ENCODE peak calls at places on chromosomes 13 and 19, in four cellular contexts. V is body of pancreas, Y is suprapubic skin, O is tibial artery. X is an unnamed sample.

GRCh38 chr19:30969586-30969985 is 379.6 kb downstream of the TSHZ3 start:
- DNase-seq in V (no peak), Y (no peak), O (no peak), X (no peak)

GRCh38 chr13:97108535-97108910 is 113.6 kb upstream of the MBNL2 start:
- DNase-seq in O (no peak), V (no peak), Y (no peak), X (no peak)

GRCh38 chr19:4984106-4984380 is 15.1 kb downstream of the KDM4B start:
- DNase-seq in O (no peak), Y (no peak), V (no peak), X (no peak)

GRCh38 chr19:40356681-40357595 is 8.4 kb downstream of the PLD3 start:
- DNase-seq in O (no peak), V (no peak), Y (no peak), X (no peak)

GRCh38 chr13:49627831-49628652 is at the start of gene ARL11:
- DNase-seq in Y (no peak), O (peak; percentile 76), V (peak; percentile 65), X (peak; percentile 50)

GRCh38 chr13:100673376-100673830 is 1.2 kb downstream of the TMTC4 start:
- DNase-seq in Y (no peak), O (no peak), V (no peak), X (no peak)

GRCh38 chr13:80374453-80374852 is 33.5 kb upstream of the SPRY2 start:
- DNase-seq in V (peak; percentile 37), O (peak; percentile 69), Y (no peak), X (no peak)

GRCh38 chr19:39038098-39038497 is 5.7 kb upstream of the FBXO27 start:
- DNase-seq in V (peak; percentile 73), Y (no peak), O (no peak), X (peak; percentile 66)

GRCh38 chr13:106548064-106548696 is 12.7 kb upstream of the EFNB2 start:
- DNase-seq in Y (no peak), V (no peak), O (no peak), X (no peak)

GRCh38 chr13:110605132-110605531 is 10.2 kb upstream of the NAXD start:
- DNase-seq in V (no peak), O (no peak), Y (no peak), X (no peak)

GRCh38 chr13:35990196-35990595 is 141.0 kb downstream of the DCLK1 start:
- DNase-seq in O (no peak), Y (no peak), V (no peak), X (no peak)

GRCh38 chr19:31421856-31422255 is 72.6 kb upstream of the TSHZ3 start:
- DNase-seq in O (no peak), Y (no peak), V (no peak), X (no peak)

GRCh38 chr13:102089177-102089576 is 312.7 kb downstream of the FGF14 start:
- DNase-seq in Y (no peak), V (no peak), O (no peak), X (no peak)

GRCh38 chr19:35029737-35030256 is 473 bp upstream of the SCN1B start:
- DNase-seq in O (no peak), V (no peak), Y (no peak), X (no peak)

GRCh38 chr13:42612021-42612765 is 38.2 kb downstream of the TNFSF11 start:
- DNase-seq in Y (no peak), V (no peak), O (no peak), X (no peak)

GRCh38 chr19:14559916-14560775 is 11.7 kb downstream of the NDUFB7 start:
- DNase-seq in V (no peak), O (no peak), Y (no peak), X (no peak)

GRCh38 chr13:48429886-48430285 is 17.0 kb upstream of the LPAR6 start:
- DNase-seq in Y (no peak), V (no peak), O (no peak), X (no peak)

GRCh38 chr19:33175886-33176669 is 18.1 kb upstream of the LRP3 start:
- DNase-seq in V (peak; percentile 30), O (no peak), Y (no peak), X (peak; percentile 69)

GRCh38 chr19:15283141-15283885 is 49.0 kb downstream of the BRD4 start:
- DNase-seq in O (peak; percentile 77), Y (no peak), V (no peak), X (no peak)

GRCh38 chr13:35005051-35005450 is 63.0 kb downstream of the NBEA start:
- DNase-seq in Y (no peak), V (no peak), O (no peak), X (no peak)

GRCh38 chr19:31448221-31448657 is 99.0 kb upstream of the TSHZ3 start:
- DNase-seq in Y (peak; percentile 83), V (peak; percentile 26), O (no peak), X (no peak)

GRCh38 chr13:65724261-65724660 is 1505.9 kb downstream of the PCDH9 start:
- DNase-seq in V (no peak), Y (no peak), O (no peak), X (no peak)

GRCh38 chr13:44158741-44159632 is 214.6 kb upstream of the SERP2 start:
- DNase-seq in Y (no peak), O (peak; percentile 88), V (no peak), X (no peak)

GRCh38 chr19:519449-519865 is 12.1 kb upstream of the CDC34 start:
- DNase-seq in O (no peak), Y (no peak), V (no peak), X (no peak)

GRCh38 chr13:29140277-29140676 is 320.1 kb downstream of the MTUS2 start:
- DNase-seq in Y (no peak), O (no peak), V (no peak), X (no peak)

GRCh38 chr13:45598597-45598996 is 16.9 kb downstream of the ERICH6B start:
- DNase-seq in V (no peak), Y (no peak), O (no peak), X (no peak)

GRCh38 chr19:10431943-10432735 is 11.8 kb downstream of the PDE4A start:
- DNase-seq in V (peak; percentile 70), O (peak; percentile 82), Y (peak; percentile 88), X (no peak)

GRCh38 chr19:38145627-38146026 is 78.4 kb downstream of the DPF1 start:
- DNase-seq in Y (no peak), O (no peak), V (no peak), X (no peak)

GRCh38 chr19:11598746-11599145 is 1.5 kb downstream of the ZNF627 start:
- DNase-seq in V (no peak), O (no peak), Y (no peak), X (no peak)

GRCh38 chr19:29504454-29504853 is 21.3 kb upstream of the VSTM2B start:
- DNase-seq in Y (no peak), O (peak; percentile 28), V (no peak), X (no peak)

GRCh38 chr13:22040810-22041364 is 370.0 kb downstream of the FGF9 start:
- DNase-seq in V (peak; percentile 45), Y (no peak), O (no peak), X (peak; percentile 75)

GRCh38 chr19:11673608-11674041 is 65.1 kb downstream of the ZNF823 start:
- DNase-seq in Y (no peak), V (peak; percentile 74), O (peak; percentile 77), X (no peak)

GRCh38 chr19:52658595-52658994 is 20.4 kb upstream of the ZNF83 start:
- DNase-seq in Y (no peak), V (no peak), O (no peak), X (peak; percentile 21)

GRCh38 chr13:79483302-79483701 is 2.3 kb downstream of the NDFIP2 start:
- DNase-seq in Y (no peak), O (no peak), V (no peak), X (no peak)

GRCh38 chr13:34156841-34157365 is 339.0 kb downstream of the RFC3 start:
- DNase-seq in V (peak; percentile 91), Y (no peak), O (peak; percentile 89), X (peak; percentile 80)

GRCh38 chr19:6590458-6591319 is at the start of gene CD70:
- DNase-seq in V (no peak), Y (no peak), O (no peak), X (no peak)

GRCh38 chr13:71880753-71881541 is 13.9 kb upstream of the DACH1 start:
- DNase-seq in Y (no peak), V (no peak), O (no peak), X (no peak)

GRCh38 chr19:44812142-44812718 is 3.3 kb downstream of the BCAM start:
- DNase-seq in Y (no peak), V (no peak), O (no peak), X (no peak)

GRCh38 chr13:57970404-57970803 is 338.9 kb downstream of the PCDH17 start:
- DNase-seq in O (no peak), V (no peak), Y (no peak), X (no peak)

GRCh38 chr13:57969961-57970360 is 338.4 kb downstream of the PCDH17 start:
- DNase-seq in V (no peak), O (no peak), Y (no peak), X (no peak)
- H3K4me1 ChIP-seq in V (no peaks in the 10 kb centered on the region), O (no peaks in the 10 kb centered on the region), Y (no peaks in the 10 kb centered on the region), X (no peaks in the 10 kb centered on the region)

GRCh38 chr19:17004386-17004785 is 22.2 kb downstream of the CPAMD8 start:
- DNase-seq in V (no peak), O (no peak), Y (no peak), X (no peak)
- H3K27me3 ChIP-seq in V (no peaks in the 10 kb centered on the region), O (no peaks in the 10 kb centered on the region), Y (peaks cover 12% of the 10 kb centered on the region), X (no peaks in the 10 kb centered on the region)

DNA sequence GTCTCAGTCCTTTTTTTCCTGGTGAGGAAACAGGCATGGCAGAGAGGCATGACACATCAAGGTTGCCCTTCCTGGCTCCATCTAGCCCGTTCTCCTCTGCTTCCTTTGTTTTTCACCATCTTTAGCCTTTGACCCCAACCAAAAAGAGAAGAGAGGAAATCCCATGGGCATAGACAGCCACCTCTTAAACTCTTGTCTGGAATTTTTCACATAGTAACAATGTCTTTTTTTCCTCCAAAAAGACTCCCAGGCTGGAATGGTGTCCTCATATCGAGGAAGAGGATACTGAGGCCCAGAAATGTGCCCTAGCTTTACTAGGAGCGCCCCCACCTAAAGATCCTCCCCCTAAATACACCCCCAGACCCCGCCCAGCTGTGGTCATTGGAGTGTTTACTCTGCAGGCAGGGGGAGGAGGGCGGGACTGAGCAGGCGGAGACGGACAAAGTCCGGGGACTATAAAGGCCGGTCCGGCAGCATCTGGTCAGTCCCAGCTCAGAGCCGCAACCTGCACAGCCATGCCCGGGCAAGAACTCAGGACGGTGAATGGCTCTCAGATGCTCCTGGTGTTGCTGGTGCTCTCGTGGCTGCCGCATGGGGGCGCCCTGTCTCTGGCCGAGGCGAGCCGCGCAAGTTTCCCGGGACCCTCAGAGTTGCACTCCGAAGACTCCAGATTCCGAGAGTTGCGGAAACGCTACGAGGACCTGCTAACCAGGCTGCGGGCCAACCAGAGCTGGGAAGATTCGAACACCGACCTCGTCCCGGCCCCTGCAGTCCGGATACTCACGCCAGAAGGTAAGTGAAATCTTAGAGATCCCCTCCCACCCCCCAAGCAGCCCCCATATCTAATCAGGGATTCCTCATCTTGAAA is at the start of gene GDF15:
- DNase-seq in V (peak; percentile 94), O (peak; percentile 84), Y (peak; percentile 87), X (peak; percentile 97)
- H3K4me3 ChIP-seq in V (peak within 1 kb of the TSS; percentile 16), O (no peak within 1 kb of the TSS), Y (peak within 1 kb of the TSS; percentile 19), X (peak within 1 kb of the TSS; percentile 76)

DNA sequence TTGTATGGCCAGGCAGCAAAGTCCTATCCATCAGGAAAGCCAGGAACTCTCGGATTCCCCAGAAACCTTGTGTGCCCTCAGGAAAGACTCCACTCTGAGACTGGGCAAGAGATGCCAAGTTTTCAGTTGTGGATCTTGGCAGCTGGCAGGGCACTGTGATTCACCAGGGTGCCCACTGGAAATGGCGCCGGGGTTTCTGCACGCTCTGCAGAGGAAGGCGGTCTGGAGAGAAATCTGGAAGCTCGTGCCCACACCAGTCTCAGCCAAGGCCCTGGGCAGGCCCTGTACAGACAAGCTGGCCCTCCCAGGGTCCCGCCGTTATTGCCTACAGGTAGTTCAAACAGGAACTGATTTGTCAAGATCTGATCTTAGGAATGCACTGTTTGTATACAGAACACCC is 4.9 kb downstream of the NAPA start:
- DNase-seq in O (peak; percentile 92), Y (no peak), V (peak; percentile 62), X (no peak)
- H3K4me1 ChIP-seq in O (peaks cover 14% of the 10 kb centered on the region), Y (peaks cover 85% of the 10 kb centered on the region), V (peaks cover 82% of the 10 kb centered on the region), X (peaks cover 22% of the 10 kb centered on the region)

X was measured in Caco-2.